ENCODE peak calls at places on chromosomes 6 and 20, in five cellular contexts. I is NAMALWA, A is RCC 7860, M is activated T-cell treated with anti-CD3 and anti-CD28 coated beads for 1 hour, Y is COR-L47. P is an unnamed sample.

GRCh38 chr6:118283759-118284158 is 264.3 kb upstream of the PLN start:
- DNase-seq in Y (peak; percentile 65), I (peak; percentile 74), M (peak; percentile 25), A (peak; percentile 35), P (no peak)

GRCh38 chr6:26304213-26305096 is 60.5 kb upstream of the BTN3A2 start:
- DNase-seq in M (no peak), A (no peak), Y (no peak), I (peak; percentile 89), P (peak; percentile 65)

GRCh38 chr6:107658920-107659879 is 164.9 kb downstream of the SCML4 start:
- DNase-seq in I (no peak), M (no peak), Y (no peak), A (no peak), P (no peak)

GRCh38 chr6:25465931-25466330 is 186.1 kb upstream of the SCGN start:
- DNase-seq in Y (no peak), A (no peak), I (no peak), M (no peak), P (no peak)

GRCh38 chr6:54624216-54624615 is 222.4 kb upstream of the FAM83B start:
- DNase-seq in I (no peak), A (no peak), M (no peak), Y (no peak), P (no peak)

GRCh38 chr6:113120577-113121285 is 736.4 kb upstream of the MARCKS start:
- DNase-seq in Y (no peak), M (no peak), A (peak; percentile 96), I (no peak), P (no peak)

GRCh38 chr6:114301596-114302219 is 41.1 kb downstream of the HS3ST5 start:
- DNase-seq in M (no peak), A (no peak), I (no peak), Y (no peak), P (no peak)

GRCh38 chr20:5784735-5785134 is 34.5 kb downstream of the SHLD1 start:
- DNase-seq in A (no peak), Y (no peak), M (no peak), I (no peak), P (no peak)

GRCh38 chr20:58711266-58712051 is 18.9 kb downstream of the NPEPL1 start:
- DNase-seq in I (no peak), Y (no peak), A (no peak), M (no peak), P (peak; percentile 53)

GRCh38 chr6:12363651-12364381 is 73.7 kb downstream of the EDN1 start:
- DNase-seq in A (peak; percentile 79), M (no peak), Y (no peak), I (peak; percentile 46), P (no peak)

GRCh38 chr6:114288696-114289095 is 54.1 kb downstream of the HS3ST5 start:
- DNase-seq in I (no peak), A (no peak), M (no peak), Y (no peak), P (no peak)

GRCh38 chr6:142868917-142869316 is 76.1 kb downstream of the HIVEP2 start:
- DNase-seq in M (no peak), I (no peak), A (no peak), Y (no peak), P (no peak)

GRCh38 chr6:10529231-10529801 is 8.2 kb downstream of the GCNT2 start:
- DNase-seq in A (peak; percentile 89), M (no peak), Y (no peak), I (peak; percentile 65), P (no peak)

GRCh38 chr20:17616480-17617211 is 46.8 kb downstream of the DSTN start:
- DNase-seq in M (no peak), I (no peak), Y (no peak), A (no peak), P (peak; percentile 55)

GRCh38 chr6:25341923-25342619 is 62.9 kb downstream of the CARMIL1 start:
- DNase-seq in I (no peak), Y (no peak), A (no peak), M (no peak), P (no peak)

GRCh38 chr6:44245912-44246662 is 814 bp upstream of the HSP90AB1 start:
- DNase-seq in M (peak; percentile 76), I (peak; percentile 84), Y (peak; percentile 56), A (peak; percentile 63), P (peak; percentile 97)

GRCh38 chr6:116387374-116387773 is 16.6 kb downstream of the DSE start:
- DNase-seq in M (no peak), I (no peak), A (peak; percentile 78), Y (no peak), P (no peak)

GRCh38 chr6:113854531-113855499 is 2.3 kb upstream of the MARCKS start:
- DNase-seq in I (peak; percentile 56), A (peak; percentile 36), Y (peak; percentile 84), M (no peak), P (no peak)

GRCh38 chr6:47483853-47484546 is 6.4 kb downstream of the CD2AP start:
- DNase-seq in Y (no peak), A (peak; percentile 65), M (no peak), I (no peak), P (no peak)

GRCh38 chr6:29651413-29652197 is 5.3 kb upstream of the MOG start:
- DNase-seq in A (peak; percentile 29), I (peak; percentile 77), Y (peak; percentile 7), M (no peak), P (no peak)

GRCh38 chr20:20549699-20550098 is 162.7 kb downstream of the RALGAPA2 start:
- DNase-seq in Y (no peak), A (no peak), I (no peak), M (no peak), P (no peak)

GRCh38 chr6:17923401-17923863 is 64.0 kb downstream of the KIF13A start:
- DNase-seq in I (no peak), Y (no peak), A (no peak), M (no peak), P (no peak)

GRCh38 chr6:48429021-48429420 is 318.0 kb upstream of the PTCHD4 start:
- DNase-seq in M (no peak), I (no peak), A (no peak), Y (no peak), P (no peak)

GRCh38 chr6:53986721-53987526 is 124.3 kb upstream of the MLIP start:
- DNase-seq in Y (peak; percentile 30), M (no peak), I (no peak), A (no peak), P (no peak)

GRCh38 chr6:131215212-131215611 is 79.9 kb downstream of the AKAP7 start:
- DNase-seq in M (no peak), Y (no peak), A (no peak), I (no peak), P (no peak)

GRCh38 chr20:47146703-47147102 is 209.8 kb downstream of the ZMYND8 start:
- DNase-seq in M (no peak), Y (no peak), I (no peak), A (peak; percentile 86), P (no peak)

GRCh38 chr20:20782221-20782620 is 69.8 kb upstream of the RALGAPA2 start:
- DNase-seq in I (no peak), A (no peak), Y (no peak), M (no peak), P (no peak)

GRCh38 chr6:35299674-35300073 is 2.1 kb downstream of the DEF6 start:
- DNase-seq in Y (no peak), M (no peak), A (no peak), I (peak; percentile 44), P (no peak)

GRCh38 chr6:160418370-160418769 is 70.2 kb downstream of the SLC22A3 start:
- DNase-seq in A (no peak), I (no peak), Y (no peak), M (no peak), P (no peak)

GRCh38 chr20:24027229-24027628 is 38.6 kb upstream of the GGTLC1 start:
- DNase-seq in A (no peak), I (peak; percentile 9), M (peak; percentile 48), Y (no peak), P (peak; percentile 80)

GRCh38 chr6:42428326-42429041 is 23.2 kb downstream of the TRERF1 start:
- DNase-seq in M (peak; percentile 17), A (no peak), Y (no peak), I (no peak), P (peak; percentile 68)

GRCh38 chr20:39944861-39945260 is 744.2 kb downstream of the MAFB start:
- DNase-seq in Y (no peak), A (no peak), M (no peak), I (no peak), P (no peak)

GRCh38 chr20:22717466-22717865 is 133.1 kb upstream of the FOXA2 start:
- DNase-seq in A (peak; percentile 52), M (no peak), Y (no peak), I (no peak), P (no peak)

GRCh38 chr6:169445661-169446581 is 192.3 kb upstream of the THBS2 start:
- DNase-seq in A (no peak), Y (peak; percentile 80), I (no peak), M (no peak), P (no peak)

GRCh38 chr6:69894578-69895347 is 28.4 kb downstream of the COL19A1 start:
- DNase-seq in I (no peak), A (no peak), M (no peak), Y (peak; percentile 13), P (no peak)

GRCh38 chr6:170147832-170148708 is 142.8 kb downstream of the DLL1 start:
- DNase-seq in M (peak; percentile 32), I (no peak), Y (no peak), A (no peak), P (peak; percentile 86)

GRCh38 chr6:38113810-38114577 is 294.5 kb downstream of the ZFAND3 start:
- DNase-seq in I (no peak), A (no peak), M (no peak), Y (peak; percentile 71), P (no peak)

GRCh38 chr6:43948527-43949450 is 178.5 kb downstream of the MRPL14 start:
- DNase-seq in Y (no peak), I (no peak), M (no peak), A (peak; percentile 4), P (peak; percentile 24)

GRCh38 chr6:150684715-150685459 is 85.2 kb downstream of the PLEKHG1 start:
- DNase-seq in Y (no peak), A (no peak), I (no peak), M (no peak), P (no peak)

GRCh38 chr6:35960192-35960591 is 39.3 kb upstream of the SRPK1 start:
- DNase-seq in Y (no peak), A (no peak), M (no peak), I (no peak), P (no peak)